ENCODE peak calls at places on chromosome 11, in five cellular contexts. E, R, S, Z and J are unnamed samples.

GRCh38 chr11:9060700-9061111 is 30.7 kb downstream of the SCUBE2 start:
- DNase-seq in E (no peak), R (no peak), S (no peak), Z (no peak), J (no peak)

GRCh38 chr11:35006389-35007128 is 90.1 kb downstream of the PDHX start:
- DNase-seq in E (no peak), R (no peak), S (no peak), Z (no peak), J (no peak)

GRCh38 chr11:8709002-8709672 is 26.5 kb downstream of the RPL27A start:
- DNase-seq in E (peak; percentile 89), R (peak; percentile 66), S (peak; percentile 95), Z (peak; percentile 80), J (no peak)

GRCh38 chr11:44224867-44225501 is 85.0 kb downstream of the ALX4 start:
- DNase-seq in E (no peak), R (no peak), S (no peak), Z (no peak), J (no peak)

GRCh38 chr11:125351868-125352250 is 144.2 kb downstream of the FEZ1 start:
- DNase-seq in E (no peak), R (no peak), S (no peak), Z (no peak), J (no peak)

GRCh38 chr11:130640526-130640925 is 192.1 kb downstream of the ADAMTS15 start:
- DNase-seq in E (no peak), R (no peak), S (no peak), Z (no peak), J (no peak)

GRCh38 chr11:33942954-33943353 is 51.1 kb upstream of the LMO2 start:
- DNase-seq in E (peak; percentile 57), R (peak; percentile 67), S (peak; percentile 57), Z (no peak), J (no peak)

GRCh38 chr11:121650520-121651266 is 197.9 kb upstream of the SORL1-AS1 start:
- DNase-seq in E (no peak), R (no peak), S (no peak), Z (no peak), J (no peak)

GRCh38 chr11:28071305-28071704 is 36.7 kb downstream of the KIF18A start:
- DNase-seq in E (no peak), R (no peak), S (no peak), Z (no peak), J (no peak)

GRCh38 chr11:46521947-46522681 is 71.7 kb downstream of the AMBRA1 start:
- DNase-seq in E (no peak), R (no peak), S (no peak), Z (no peak), J (no peak)

GRCh38 chr11:122097419-122098001 is 18.5 kb downstream of the BLID start:
- DNase-seq in E (no peak), R (no peak), S (no peak), Z (no peak), J (no peak)

GRCh38 chr11:74710291-74710938 is 20.8 kb downstream of the CHRDL2 start:
- DNase-seq in E (no peak), R (no peak), S (no peak), Z (no peak), J (no peak)

GRCh38 chr11:2612884-2613571 is 86.8 kb downstream of the KCNQ1OT1 start:
- DNase-seq in E (no peak), R (no peak), S (no peak), Z (no peak), J (no peak)

GRCh38 chr11:122375687-122376399 is 259.8 kb upstream of the BLID start:
- DNase-seq in E (no peak), R (no peak), S (no peak), Z (no peak), J (no peak)

GRCh38 chr11:128550261-128550821 is 37.0 kb downstream of the ETS1 start:
- DNase-seq in E (no peak), R (no peak), S (no peak), Z (no peak), J (no peak)

GRCh38 chr11:72591785-72592490 is 82.3 kb downstream of the PDE2A start:
- DNase-seq in E (no peak), R (no peak), S (no peak), Z (no peak), J (peak; percentile 63)

GRCh38 chr11:62925745-62926668 is 4.8 kb upstream of the CHRM1 start:
- DNase-seq in E (no peak), R (no peak), S (no peak), Z (peak; percentile 45), J (no peak)

GRCh38 chr11:65150513-65151271 is 16.4 kb upstream of the SYVN1 start:
- DNase-seq in E (peak; percentile 76), R (peak; percentile 98), S (peak; percentile 98), Z (peak; percentile 97), J (no peak)

GRCh38 chr11:9752091-9752490 is 88.2 kb downstream of the SWAP70 start:
- DNase-seq in E (no peak), R (no peak), S (no peak), Z (no peak), J (no peak)

GRCh38 chr11:62632492-62632891 is 10.7 kb upstream of the B3GAT3 start:
- DNase-seq in E (no peak), R (no peak), S (no peak), Z (no peak), J (no peak)

GRCh38 chr11:35159111-35159510 is 20.1 kb downstream of the CD44 start:
- DNase-seq in E (no peak), R (no peak), S (no peak), Z (no peak), J (no peak)

GRCh38 chr11:20632169-20632532 is 32.7 kb downstream of the SLC6A5 start:
- DNase-seq in E (no peak), R (no peak), S (no peak), Z (no peak), J (no peak)

GRCh38 chr11:114562166-114562916 is 2.7 kb upstream of the NXPE1 start:
- DNase-seq in E (no peak), R (no peak), S (no peak), Z (no peak), J (no peak)

GRCh38 chr11:32266611-32267010 is 168.7 kb downstream of the WT1 start:
- DNase-seq in E (no peak), R (no peak), S (no peak), Z (no peak), J (no peak)

GRCh38 chr11:69213315-69213714 is 57.6 kb downstream of the SMIM38 start:
- DNase-seq in E (no peak), R (no peak), S (no peak), Z (peak; percentile 17), J (no peak)

GRCh38 chr11:69210660-69211035 is 54.9 kb downstream of the SMIM38 start:
- DNase-seq in E (no peak), R (no peak), S (no peak), Z (peak; percentile 14), J (no peak)

GRCh38 chr11:69211540-69212120 is 55.9 kb downstream of the SMIM38 start:
- DNase-seq in E (no peak), R (no peak), S (no peak), Z (peak; percentile 41), J (no peak)

GRCh38 chr11:69213964-69214363 is 58.2 kb downstream of the SMIM38 start:
- DNase-seq in E (no peak), R (no peak), S (no peak), Z (peak; percentile 3), J (no peak)

GRCh38 chr11:69212121-69213110 is 56.7 kb downstream of the SMIM38 start:
- DNase-seq in E (no peak), R (no peak), S (no peak), Z (peak; percentile 38), J (no peak)
- TF ChIP-seq CTCF in E (peak; percentile 25), R (no peak), S (no peak), Z (no peak), J (no peak)

GRCh38 chr11:17753153-17753552 is 18.6 kb downstream of the KCNC1 start:
- DNase-seq in E (no peak), R (no peak), S (peak; percentile 80), Z (no peak), J (no peak)

GRCh38 chr11:17755891-17756290 is 21.3 kb downstream of the KCNC1 start:
- DNase-seq in E (no peak), R (no peak), S (no peak), Z (no peak), J (no peak)

GRCh38 chr11:17752144-17752543 is 17.6 kb downstream of the KCNC1 start:
- DNase-seq in E (no peak), R (no peak), S (peak; percentile 2), Z (no peak), J (no peak)

GRCh38 chr11:17751558-17751957 is 17.0 kb downstream of the KCNC1 start:
- DNase-seq in E (no peak), R (no peak), S (peak; percentile 13), Z (no peak), J (no peak)

GRCh38 chr11:17753641-17754040 is 19.1 kb downstream of the KCNC1 start:
- DNase-seq in E (no peak), R (no peak), S (peak; percentile 59), Z (no peak), J (no peak)
- H3K27ac ChIP-seq in E (no peak overlapping the region), R (no peak overlapping the region), S (peak overlapping the region; percentile 73), Z (no peak overlapping the region), J (no peak overlapping the region)

GRCh38 chr11:1279674-1280055 is 29.8 kb downstream of the TOLLIP start:
- DNase-seq in E (no peak), R (no peak), S (peak; percentile 44), Z (no peak), J (no peak)
- TF ChIP-seq CTCF in E (no peak), R (no peak), S (no peak), Z (no peak), J (no peak)

DNA sequence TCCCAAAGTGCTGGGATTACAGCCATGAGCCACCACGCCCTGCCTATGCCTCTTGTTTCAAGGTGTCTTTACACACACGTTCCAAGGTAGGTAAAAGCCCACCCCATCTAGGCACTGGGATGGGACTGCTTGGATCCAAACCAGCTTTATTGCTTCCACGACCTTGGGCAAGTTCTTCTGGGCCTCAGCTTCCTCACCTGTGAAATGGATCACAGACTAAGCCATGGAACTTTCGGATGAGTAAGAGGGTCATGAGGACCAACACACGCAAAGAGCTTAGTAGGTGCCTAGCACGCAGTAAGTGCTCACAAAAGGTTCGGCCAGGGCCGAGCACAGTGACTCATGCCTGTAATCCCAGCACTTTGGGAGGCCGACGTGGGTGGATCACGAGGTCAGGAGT is 15.6 kb downstream of the RHOD start:
- DNase-seq in E (no peak), R (no peak), S (no peak), Z (no peak), J (no peak)
- H3K27ac ChIP-seq in E (no peak overlapping the region), R (no peak overlapping the region), S (no peak overlapping the region), Z (no peak overlapping the region), J (no peak overlapping the region)